ENCODE peak calls at places on chromosomes 5 and 9, in six cellular contexts. S is GM23248; C is transverse colon; G is effector memory CD4-positive, alpha-beta T cell; K is cardiac muscle cell; Y is T-helper 17 cell. P is an unnamed sample. For H3K9me3, the result is how much of the 10 kb centered on the place peaks cover.

GRCh38 chr5:64690417-64691151 is at the start of gene SHISAL2B:
- DNase-seq in G (no peak), K (peak), S (peak), C (no peak), Y (no peak), P (no peak)

GRCh38 chr9:3708751-3709150 is 182.9 kb upstream of the RFX3 start:
- DNase-seq in G (no peak), S (peak), C (no peak), K (peak), Y (no peak), P (no peak)

GRCh38 chr5:124264499-124264898 is 481.9 kb downstream of the ZNF608 start:
- DNase-seq in G (no peak), S (no peak), K (no peak), Y (no peak), C (no peak), P (no peak)

GRCh38 chr9:16058131-16058549 is 505.3 kb downstream of the CCDC171 start:
- DNase-seq in G (no peak), C (no peak), S (peak), Y (no peak), K (peak), P (no peak)

GRCh38 chr9:37811906-37812476 is 11.4 kb downstream of the DCAF10 start:
- DNase-seq in K (no peak), C (no peak), Y (no peak), S (no peak), G (no peak), P (no peak)

GRCh38 chr9:120965344-120966004 is 38.9 kb upstream of the TRAF1 start:
- DNase-seq in C (no peak), G (no peak), S (peak), K (peak), Y (no peak), P (no peak)

GRCh38 chr9:131201856-131202255 is 74.5 kb downstream of the FAM78A start:
- DNase-seq in C (no peak), Y (no peak), S (no peak), K (no peak), G (no peak), P (no peak)

GRCh38 chr5:78108564-78108963 is 185.9 kb downstream of the AP3B1 start:
- DNase-seq in Y (no peak), K (no peak), G (no peak), S (no peak), C (no peak), P (no peak)

GRCh38 chr5:39400711-39401385 is 23.9 kb downstream of the DAB2 start:
- DNase-seq in K (peak), C (no peak), S (peak), Y (no peak), G (no peak), P (no peak)

DNA sequence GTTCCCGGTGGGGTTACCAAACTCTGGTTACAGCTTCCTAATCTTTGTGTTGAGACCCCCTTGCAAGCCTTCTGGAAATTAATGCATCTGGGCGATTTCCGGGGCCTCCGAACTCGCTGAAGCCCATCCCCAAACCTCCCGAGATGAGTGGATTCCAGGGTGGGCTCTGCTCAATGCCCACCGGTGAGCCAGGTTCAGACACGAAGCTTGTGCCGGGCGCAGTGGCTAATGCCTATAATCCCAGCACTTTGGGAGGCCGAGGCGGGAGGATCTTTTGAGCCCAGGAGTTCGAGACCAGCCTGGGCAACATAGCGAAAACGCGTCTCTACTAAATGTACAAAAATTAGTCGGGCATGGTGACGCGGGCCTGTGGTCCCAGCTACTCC is 371 bp upstream of the HACD4 start:
- DNase-seq in K (no peak), Y (no peak), G (no peak), S (no peak), C (no peak), P (no peak)
- H3K9me3 ChIP-seq in K (under half), Y (under half), G (under half), S (under half), C (under half), P (under half)

DNA sequence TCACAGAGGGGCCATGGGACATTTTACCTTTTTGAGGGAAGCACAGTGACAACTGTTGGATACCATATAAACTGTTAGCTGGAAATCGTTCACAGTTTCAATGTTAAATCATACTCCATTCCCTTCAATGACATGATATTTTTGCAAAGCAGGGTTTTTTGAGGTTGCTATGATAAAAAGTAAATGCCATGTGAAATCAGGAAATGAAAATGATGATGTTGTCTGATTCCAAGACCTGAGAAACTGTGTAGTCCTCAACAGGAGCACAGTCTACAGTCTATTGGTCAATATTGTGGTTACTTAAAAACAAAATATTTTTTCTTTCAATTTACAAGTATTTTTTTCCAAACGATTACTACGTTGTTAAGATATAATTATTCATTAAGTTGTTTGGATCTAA is 24.0 kb upstream of the ADAM19 start:
- DNase-seq in K (no peak), C (no peak), S (no peak), Y (no peak), G (no peak), P (no peak)
- H3K9me3 ChIP-seq in K (under half), C (under half), S (under half), Y (under half), G (under half), P (under half)

GRCh38 chr9:138120511-138121437 is 243.2 kb downstream of the CACNA1B start:
- DNase-seq in S (no peak), C (no peak), K (no peak), G (no peak), Y (no peak), P (no peak)

GRCh38 chr9:138122201-138122600 is 244.6 kb downstream of the CACNA1B start:
- DNase-seq in G (no peak), S (no peak), Y (no peak), C (no peak), K (no peak), P (no peak)

GRCh38 chr9:138123086-138123485 is 245.5 kb downstream of the CACNA1B start:
- DNase-seq in G (no peak), Y (no peak), C (no peak), K (no peak), S (no peak), P (no peak)

GRCh38 chr9:138121438-138122050 is 244.0 kb downstream of the CACNA1B start:
- DNase-seq in Y (no peak), C (no peak), S (no peak), G (no peak), K (no peak), P (no peak)

GRCh38 chr9:138122676-138123075 is 245.1 kb downstream of the CACNA1B start:
- DNase-seq in K (no peak), C (no peak), Y (no peak), S (no peak), G (no peak), P (no peak)
- H3K9me3 ChIP-seq in K (under half), C (under half), Y (under half), S (under half), G (under half), P (under half)

GRCh38 chr5:173594061-173594460 is 22.4 kb downstream of the BOD1 start:
- DNase-seq in Y (no peak), S (peak), K (no peak), C (no peak), G (no peak), P (no peak)

GRCh38 chr5:173591300-173591622 is 25.2 kb downstream of the BOD1 start:
- DNase-seq in K (no peak), S (peak), C (no peak), Y (no peak), G (no peak), P (no peak)

GRCh38 chr5:173592050-173592669 is 24.3 kb downstream of the BOD1 start:
- DNase-seq in C (no peak), G (no peak), S (no peak), K (peak), Y (no peak), P (no peak)

GRCh38 chr5:173595826-173596225 is 20.6 kb downstream of the BOD1 start:
- DNase-seq in G (no peak), K (no peak), S (no peak), C (no peak), Y (no peak), P (no peak)

GRCh38 chr5:173590436-173591299 is 25.8 kb downstream of the BOD1 start:
- DNase-seq in K (no peak), G (no peak), S (no peak), C (no peak), Y (no peak), P (no peak)
- H3K9me3 ChIP-seq in K (under half), G (under half), S (under half), C (under half), Y (under half), P (under half)

P was measured in CD4-positive, alpha-beta memory T cell.